ENCODE peak calls at places on chromosomes 7 and 10, in seven cellular contexts. One of them, this sample, is unnamed. For H3K4me1, the result is how much of the 10 kb centered on the place peaks cover.

GRCh38 chr10:89346264-89346971 is 18.6 kb downstream of the IFIT3 start:
- DNase-seq in colonic mucosa: no peak
- DNase-seq in PC-3: peak
- DNase-seq in uterus: no peak
- DNase-seq in right atrium auricular region: no peak
- DNase-seq in fibroblast of lung: peak
- DNase-seq in ovary: no peak
- DNase-seq in this sample: no peak

GRCh38 chr7:100132126-100132525 is 5.4 kb downstream of the MBLAC1 start:
- DNase-seq in colonic mucosa: no peak
- DNase-seq in PC-3: no peak
- DNase-seq in uterus: no peak
- DNase-seq in right atrium auricular region: no peak
- DNase-seq in fibroblast of lung: no peak
- DNase-seq in ovary: no peak
- DNase-seq in this sample: no peak

GRCh38 chr7:156039971-156040677 is 227.9 kb upstream of the SHH start:
- DNase-seq in colonic mucosa: no peak
- DNase-seq in PC-3: no peak
- DNase-seq in uterus: no peak
- DNase-seq in right atrium auricular region: no peak
- DNase-seq in fibroblast of lung: no peak
- DNase-seq in ovary: no peak
- DNase-seq in this sample: no peak

GRCh38 chr7:156604311-156604710 is 36.3 kb upstream of the RNF32 start:
- DNase-seq in colonic mucosa: no peak
- DNase-seq in PC-3: no peak
- DNase-seq in uterus: no peak
- DNase-seq in right atrium auricular region: no peak
- DNase-seq in fibroblast of lung: no peak
- DNase-seq in ovary: no peak
- DNase-seq in this sample: no peak

GRCh38 chr10:103455235-103455634 is 3.1 kb upstream of the CALHM2 start:
- DNase-seq in colonic mucosa: no peak
- DNase-seq in PC-3: no peak
- DNase-seq in uterus: no peak
- DNase-seq in right atrium auricular region: no peak
- DNase-seq in fibroblast of lung: no peak
- DNase-seq in ovary: no peak
- DNase-seq in this sample: no peak

GRCh38 chr7:105454058-105454739 is 65.5 kb upstream of the SRPK2 start:
- DNase-seq in colonic mucosa: no peak
- DNase-seq in PC-3: peak
- DNase-seq in uterus: no peak
- DNase-seq in right atrium auricular region: no peak
- DNase-seq in fibroblast of lung: peak
- DNase-seq in ovary: no peak
- DNase-seq in this sample: peak

GRCh38 chr10:116705498-116705897 is 36.9 kb downstream of the HSPA12A start:
- DNase-seq in colonic mucosa: no peak
- DNase-seq in PC-3: no peak
- DNase-seq in uterus: no peak
- DNase-seq in right atrium auricular region: no peak
- DNase-seq in fibroblast of lung: no peak
- DNase-seq in ovary: no peak
- DNase-seq in this sample: no peak

GRCh38 chr7:3493499-3493898 is 192.4 kb downstream of the SDK1 start:
- DNase-seq in colonic mucosa: no peak
- DNase-seq in PC-3: peak
- DNase-seq in uterus: no peak
- DNase-seq in right atrium auricular region: no peak
- DNase-seq in fibroblast of lung: peak
- DNase-seq in ovary: no peak
- DNase-seq in this sample: no peak

GRCh38 chr7:45923290-45923689 is 2.2 kb upstream of the IGFBP3 start:
- DNase-seq in colonic mucosa: peak
- DNase-seq in PC-3: peak
- DNase-seq in uterus: peak
- DNase-seq in right atrium auricular region: peak
- DNase-seq in fibroblast of lung: peak
- DNase-seq in ovary: peak
- DNase-seq in this sample: peak

GRCh38 chr10:108631332-108631731 is 1292.0 kb downstream of the XPNPEP1 start:
- DNase-seq in colonic mucosa: no peak
- DNase-seq in PC-3: no peak
- DNase-seq in uterus: no peak
- DNase-seq in right atrium auricular region: no peak
- DNase-seq in fibroblast of lung: no peak
- DNase-seq in ovary: no peak
- DNase-seq in this sample: no peak

GRCh38 chr10:104344219-104344618 is 6.0 kb upstream of the ITPRIP start:
- DNase-seq in colonic mucosa: no peak
- DNase-seq in PC-3: no peak
- DNase-seq in uterus: no peak
- DNase-seq in right atrium auricular region: no peak
- DNase-seq in fibroblast of lung: no peak
- DNase-seq in ovary: no peak
- DNase-seq in this sample: no peak

GRCh38 chr10:24505759-24506158 is 217.9 kb downstream of the ARHGAP21 start:
- DNase-seq in colonic mucosa: no peak
- DNase-seq in PC-3: no peak
- DNase-seq in uterus: no peak
- DNase-seq in right atrium auricular region: no peak
- DNase-seq in fibroblast of lung: peak
- DNase-seq in ovary: no peak
- DNase-seq in this sample: no peak

GRCh38 chr10:31582365-31583052 is 263.5 kb downstream of the ZEB1 start:
- DNase-seq in colonic mucosa: no peak
- DNase-seq in PC-3: peak
- DNase-seq in uterus: no peak
- DNase-seq in right atrium auricular region: no peak
- DNase-seq in fibroblast of lung: peak
- DNase-seq in ovary: no peak
- DNase-seq in this sample: no peak

GRCh38 chr7:47342646-47343045 is 239.3 kb downstream of the TNS3 start:
- DNase-seq in colonic mucosa: no peak
- DNase-seq in PC-3: no peak
- DNase-seq in uterus: no peak
- DNase-seq in right atrium auricular region: no peak
- DNase-seq in fibroblast of lung: no peak
- DNase-seq in ovary: no peak
- DNase-seq in this sample: no peak

GRCh38 chr10:112827951-112828350 is 122.1 kb upstream of the TCF7L2 start:
- DNase-seq in colonic mucosa: no peak
- DNase-seq in PC-3: peak
- DNase-seq in uterus: no peak
- DNase-seq in right atrium auricular region: no peak
- DNase-seq in fibroblast of lung: no peak
- DNase-seq in ovary: no peak
- DNase-seq in this sample: no peak

GRCh38 chr7:45575501-45576248 is 1.5 kb downstream of the ADCY1 start:
- DNase-seq in colonic mucosa: no peak
- DNase-seq in PC-3: no peak
- DNase-seq in uterus: no peak
- DNase-seq in right atrium auricular region: no peak
- DNase-seq in fibroblast of lung: no peak
- DNase-seq in ovary: no peak
- DNase-seq in this sample: no peak

GRCh38 chr7:122132341-122132740 is 11.7 kb downstream of the AASS start:
- DNase-seq in colonic mucosa: no peak
- DNase-seq in PC-3: peak
- DNase-seq in uterus: no peak
- DNase-seq in right atrium auricular region: no peak
- DNase-seq in fibroblast of lung: peak
- DNase-seq in ovary: no peak
- DNase-seq in this sample: no peak

GRCh38 chr7:47648301-47648900 is 66.5 kb upstream of the TNS3 start:
- DNase-seq in colonic mucosa: no peak
- DNase-seq in PC-3: no peak
- DNase-seq in uterus: no peak
- DNase-seq in right atrium auricular region: no peak
- DNase-seq in fibroblast of lung: peak
- DNase-seq in ovary: no peak
- DNase-seq in this sample: no peak

GRCh38 chr10:6299234-6299633 is 96.5 kb downstream of the PFKFB3 start:
- DNase-seq in colonic mucosa: no peak
- DNase-seq in PC-3: peak
- DNase-seq in uterus: no peak
- DNase-seq in right atrium auricular region: no peak
- DNase-seq in fibroblast of lung: no peak
- DNase-seq in ovary: no peak
- DNase-seq in this sample: no peak

GRCh38 chr10:49369216-49370162 is 26.4 kb downstream of the DRGX start:
- DNase-seq in colonic mucosa: no peak
- DNase-seq in PC-3: peak
- DNase-seq in uterus: no peak
- DNase-seq in right atrium auricular region: peak
- DNase-seq in fibroblast of lung: no peak
- DNase-seq in ovary: no peak
- DNase-seq in this sample: peak

GRCh38 chr7:44060091-44060947 is 5.0 kb downstream of the PGAM2 start:
- DNase-seq in colonic mucosa: no peak
- DNase-seq in PC-3: no peak
- DNase-seq in uterus: no peak
- DNase-seq in right atrium auricular region: no peak
- DNase-seq in fibroblast of lung: no peak
- DNase-seq in ovary: peak
- DNase-seq in this sample: no peak

GRCh38 chr10:118978316-118978997 is 51.1 kb upstream of the NANOS1 start:
- DNase-seq in colonic mucosa: no peak
- DNase-seq in PC-3: no peak
- DNase-seq in uterus: no peak
- DNase-seq in right atrium auricular region: no peak
- DNase-seq in fibroblast of lung: no peak
- DNase-seq in ovary: no peak
- DNase-seq in this sample: peak

GRCh38 chr7:91288208-91288824 is 24.1 kb downstream of the FZD1 start:
- DNase-seq in colonic mucosa: peak
- DNase-seq in PC-3: peak
- DNase-seq in uterus: no peak
- DNase-seq in right atrium auricular region: no peak
- DNase-seq in fibroblast of lung: no peak
- DNase-seq in ovary: peak
- DNase-seq in this sample: no peak

GRCh38 chr7:30596721-30597120 is 2.0 kb downstream of the GARS1 start:
- DNase-seq in colonic mucosa: no peak
- DNase-seq in PC-3: no peak
- DNase-seq in uterus: no peak
- DNase-seq in right atrium auricular region: no peak
- DNase-seq in fibroblast of lung: peak
- DNase-seq in ovary: no peak
- DNase-seq in this sample: no peak

GRCh38 chr10:59805043-59805442 is 51.8 kb upstream of the MRLN start:
- DNase-seq in colonic mucosa: peak
- DNase-seq in PC-3: peak
- DNase-seq in uterus: no peak
- DNase-seq in right atrium auricular region: no peak
- DNase-seq in fibroblast of lung: peak
- DNase-seq in ovary: no peak
- DNase-seq in this sample: no peak

GRCh38 chr7:71326596-71326995 is 194.7 kb downstream of the GALNT17 start:
- DNase-seq in colonic mucosa: no peak
- DNase-seq in PC-3: no peak
- DNase-seq in uterus: no peak
- DNase-seq in right atrium auricular region: no peak
- DNase-seq in fibroblast of lung: no peak
- DNase-seq in ovary: no peak
- DNase-seq in this sample: no peak

GRCh38 chr10:120562956-120563355 is 105.9 kb downstream of the PLPP4 start:
- DNase-seq in colonic mucosa: no peak
- DNase-seq in PC-3: no peak
- DNase-seq in uterus: no peak
- DNase-seq in right atrium auricular region: no peak
- DNase-seq in fibroblast of lung: no peak
- DNase-seq in ovary: no peak
- DNase-seq in this sample: no peak

GRCh38 chr10:12351447-12351846 is 2.1 kb downstream of the CAMK1D start:
- DNase-seq in colonic mucosa: peak
- DNase-seq in PC-3: no peak
- DNase-seq in uterus: no peak
- DNase-seq in right atrium auricular region: no peak
- DNase-seq in fibroblast of lung: no peak
- DNase-seq in ovary: no peak
- DNase-seq in this sample: no peak

GRCh38 chr7:112192236-112193154 is 13.7 kb downstream of the DOCK4 start:
- DNase-seq in colonic mucosa: no peak
- DNase-seq in PC-3: peak
- DNase-seq in uterus: no peak
- DNase-seq in right atrium auricular region: no peak
- DNase-seq in fibroblast of lung: peak
- DNase-seq in ovary: no peak
- DNase-seq in this sample: peak

GRCh38 chr10:26556756-26557640 is 118.9 kb downstream of the APBB1IP start:
- DNase-seq in colonic mucosa: no peak
- DNase-seq in PC-3: peak
- DNase-seq in uterus: no peak
- DNase-seq in right atrium auricular region: no peak
- DNase-seq in fibroblast of lung: peak
- DNase-seq in ovary: no peak
- DNase-seq in this sample: peak

GRCh38 chr7:1562126-1562525 is 6.1 kb upstream of the TMEM184A start:
- DNase-seq in colonic mucosa: no peak
- DNase-seq in PC-3: no peak
- DNase-seq in uterus: no peak
- DNase-seq in right atrium auricular region: no peak
- DNase-seq in fibroblast of lung: no peak
- DNase-seq in ovary: no peak
- DNase-seq in this sample: no peak
- H3K4me3 ChIP-seq in colonic mucosa: no peak
- H3K4me3 ChIP-seq in PC-3: no peak
- H3K4me3 ChIP-seq in uterus: no peak
- H3K4me3 ChIP-seq in right atrium auricular region: no peak
- H3K4me3 ChIP-seq in fibroblast of lung: no peak
- H3K4me3 ChIP-seq in ovary: no peak
- H3K4me3 ChIP-seq in this sample: no peak

GRCh38 chr7:133290676-133291332 is 37.9 kb downstream of the EXOC4 start:
- DNase-seq in colonic mucosa: no peak
- DNase-seq in PC-3: no peak
- DNase-seq in uterus: no peak
- DNase-seq in right atrium auricular region: no peak
- DNase-seq in fibroblast of lung: no peak
- DNase-seq in ovary: no peak
- DNase-seq in this sample: no peak
- H3K4me1 ChIP-seq in colonic mucosa: under half
- H3K4me1 ChIP-seq in PC-3: under half
- H3K4me1 ChIP-seq in uterus: under half
- H3K4me1 ChIP-seq in right atrium auricular region: under half
- H3K4me1 ChIP-seq in fibroblast of lung: under half
- H3K4me1 ChIP-seq in ovary: under half
- H3K4me1 ChIP-seq in this sample: under half

GRCh38 chr10:133159611-133159949 is 439 bp upstream of the KNDC1 start:
- DNase-seq in colonic mucosa: no peak
- DNase-seq in PC-3: no peak
- DNase-seq in uterus: no peak
- DNase-seq in right atrium auricular region: no peak
- DNase-seq in fibroblast of lung: no peak
- DNase-seq in ovary: no peak
- DNase-seq in this sample: peak
- H3K4me3 ChIP-seq in colonic mucosa: no peak
- H3K4me3 ChIP-seq in PC-3: no peak
- H3K4me3 ChIP-seq in uterus: no peak
- H3K4me3 ChIP-seq in right atrium auricular region: no peak
- H3K4me3 ChIP-seq in fibroblast of lung: no peak
- H3K4me3 ChIP-seq in ovary: peak
- H3K4me3 ChIP-seq in this sample: no peak

GRCh38 chr7:76353744-76354143 is 5.0 kb downstream of the YWHAG start:
- DNase-seq in colonic mucosa: no peak
- DNase-seq in PC-3: no peak
- DNase-seq in uterus: no peak
- DNase-seq in right atrium auricular region: no peak
- DNase-seq in fibroblast of lung: no peak
- DNase-seq in ovary: no peak
- DNase-seq in this sample: no peak
- H3K4me1 ChIP-seq in colonic mucosa: under half
- H3K4me1 ChIP-seq in PC-3: under half
- H3K4me1 ChIP-seq in uterus: under half
- H3K4me1 ChIP-seq in right atrium auricular region: under half
- H3K4me1 ChIP-seq in fibroblast of lung: under half
- H3K4me1 ChIP-seq in ovary: under half
- H3K4me1 ChIP-seq in this sample: under half